ENCODE peak calls at places on chromosomes 4 and X, in seven cellular contexts. V, I, H, R, U, J and M are unnamed samples.

GRCh38 chr4:39406763-39407583 is at the start of gene KLB:
- DNase-seq in V (no peak), I (peak), H (no peak), R (no peak), U (no peak), J (no peak), M (no peak)

GRCh38 chrX:44842555-44843317 is 1.1 kb upstream of the DUSP21 start:
- DNase-seq in V (no peak), I (no peak), H (no peak), R (no peak), U (no peak), J (no peak), M (no peak)

GRCh38 chr4:174210952-174211490 is 72.4 kb downstream of the FBXO8 start:
- DNase-seq in V (no peak), I (no peak), H (no peak), R (no peak), U (no peak), J (no peak), M (no peak)

GRCh38 chrX:8627796-8628195 is 104.1 kb downstream of the ANOS1 start:
- DNase-seq in V (no peak), I (no peak), H (no peak), R (no peak), U (no peak), J (no peak), M (no peak)

GRCh38 chr4:48681856-48682255 is 98.2 kb downstream of the FRYL start:
- DNase-seq in V (no peak), I (peak), H (peak), R (no peak), U (no peak), J (peak), M (no peak)

GRCh38 chr4:129082302-129082701 is 11.0 kb downstream of the SCLT1 start:
- DNase-seq in V (no peak), I (no peak), H (no peak), R (no peak), U (no peak), J (no peak), M (no peak)

GRCh38 chr4:121562833-121563232 is 133.9 kb downstream of the ANXA5 start:
- DNase-seq in V (no peak), I (no peak), H (no peak), R (no peak), U (no peak), J (no peak), M (no peak)

GRCh38 chr4:2905544-2905943 is 57.7 kb downstream of the NOP14 start:
- DNase-seq in V (no peak), I (no peak), H (no peak), R (no peak), U (no peak), J (no peak), M (no peak)

GRCh38 chr4:133154725-133155124 is 5.6 kb downstream of the PCDH10 start:
- DNase-seq in V (peak), I (peak), H (peak), R (no peak), U (no peak), J (peak), M (no peak)

GRCh38 chr4:23097251-23097650 is 404.5 kb downstream of the GBA3 start:
- DNase-seq in V (no peak), I (no peak), H (peak), R (no peak), U (no peak), J (no peak), M (no peak)

GRCh38 chrX:150365051-150365952 is 2.2 kb downstream of the MAMLD1 start:
- DNase-seq in V (peak), I (peak), H (peak), R (peak), U (peak), J (no peak), M (no peak)

GRCh38 chr4:141011799-141012377 is 121.4 kb downstream of the RNF150 start:
- DNase-seq in V (no peak), I (no peak), H (no peak), R (no peak), U (no peak), J (no peak), M (no peak)

GRCh38 chr4:113564493-113564892 is 197.0 kb downstream of the CAMK2D start:
- DNase-seq in V (no peak), I (no peak), H (no peak), R (no peak), U (no peak), J (peak), M (no peak)

GRCh38 chrX:24520472-24520871 is 55.4 kb downstream of the PDK3 start:
- DNase-seq in V (no peak), I (no peak), H (no peak), R (no peak), U (no peak), J (no peak), M (no peak)

GRCh38 chr4:89226665-89227572 is 80.7 kb downstream of the GPRIN3 start:
- DNase-seq in V (peak), I (peak), H (peak), R (peak), U (peak), J (peak), M (peak)

GRCh38 chr4:149638073-149638472 is 177.6 kb downstream of the IQCM start:
- DNase-seq in V (no peak), I (no peak), H (peak), R (no peak), U (no peak), J (no peak), M (no peak)

GRCh38 chr4:34709564-34709963 is 1534.8 kb downstream of the ARAP2 start:
- DNase-seq in V (no peak), I (no peak), H (no peak), R (no peak), U (no peak), J (no peak), M (no peak)

GRCh38 chr4:14178421-14178820 is 550.9 kb upstream of the BOD1L1 start:
- DNase-seq in V (no peak), I (no peak), H (peak), R (no peak), U (no peak), J (peak), M (no peak)

GRCh38 chrX:119757979-119758681 is at the start of gene SOWAHD:
- DNase-seq in V (peak), I (peak), H (no peak), R (peak), U (peak), J (peak), M (no peak)

GRCh38 chr4:125681240-125681639 is 366.5 kb downstream of the FAT4 start:
- DNase-seq in V (no peak), I (peak), H (no peak), R (no peak), U (no peak), J (no peak), M (no peak)

GRCh38 chr4:74934016-74934821 is 1.3 kb downstream of the PARM1 start:
- DNase-seq in V (peak), I (peak), H (peak), R (peak), U (no peak), J (no peak), M (no peak)

GRCh38 chr4:7686166-7686870 is 251.6 kb upstream of the PSAPL1 start:
- DNase-seq in V (no peak), I (no peak), H (no peak), R (no peak), U (no peak), J (no peak), M (no peak)

GRCh38 chr4:7680106-7680505 is 245.4 kb upstream of the PSAPL1 start:
- DNase-seq in V (no peak), I (no peak), H (no peak), R (no peak), U (no peak), J (no peak), M (no peak)

GRCh38 chr4:7680731-7681130 is 246.0 kb upstream of the PSAPL1 start:
- DNase-seq in V (no peak), I (no peak), H (no peak), R (no peak), U (no peak), J (no peak), M (no peak)

GRCh38 chr4:7684294-7684693 is 249.6 kb upstream of the PSAPL1 start:
- DNase-seq in V (no peak), I (no peak), H (no peak), R (no peak), U (no peak), J (no peak), M (no peak)

DNA sequence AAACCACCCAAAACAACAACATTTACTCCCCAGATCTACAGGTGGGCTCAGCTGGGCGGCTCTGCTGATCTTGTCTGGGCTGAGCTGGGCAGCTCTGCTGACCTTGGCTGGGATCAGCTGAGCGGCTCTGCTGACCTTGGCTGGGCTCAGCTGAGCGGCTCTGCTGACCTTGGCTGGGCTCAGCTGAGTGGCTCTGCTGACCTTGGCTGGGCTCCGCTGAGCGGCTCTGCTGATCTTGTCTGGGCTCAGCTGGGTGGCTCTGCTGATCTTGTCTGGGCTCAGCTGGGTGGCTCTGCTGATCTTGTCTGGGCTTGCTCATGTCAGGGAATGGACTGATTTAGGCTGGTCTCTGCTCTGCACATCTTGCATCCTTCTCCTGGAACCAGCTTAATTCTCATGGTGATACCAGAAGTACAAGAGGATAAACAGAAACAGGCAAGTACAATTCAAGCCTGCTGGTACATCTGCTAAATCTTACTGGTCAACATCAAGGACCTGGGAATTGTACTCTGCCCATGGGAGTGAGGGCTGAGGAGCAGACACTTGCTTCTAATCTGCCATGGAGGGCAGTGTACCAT is 248.5 kb upstream of the PSAPL1 start:
- DNase-seq in V (no peak), I (no peak), H (no peak), R (no peak), U (no peak), J (no peak), M (no peak)
- TF ChIP-seq CTCF in V (no peak), I (no peak), H (no peak), R (no peak), U (no peak), J (no peak), M (no peak)

GRCh38 chrX:9824554-9824953 is 38.3 kb downstream of the SHROOM2 start:
- DNase-seq in V (no peak), I (peak), H (no peak), R (no peak), U (no peak), J (no peak), M (no peak)

GRCh38 chrX:9825966-9826365 is 39.7 kb downstream of the SHROOM2 start:
- DNase-seq in V (no peak), I (no peak), H (no peak), R (no peak), U (no peak), J (no peak), M (no peak)

GRCh38 chrX:9816094-9816700 is 30.0 kb downstream of the SHROOM2 start:
- DNase-seq in V (no peak), I (no peak), H (peak), R (no peak), U (no peak), J (no peak), M (no peak)

GRCh38 chrX:9825129-9825865 is 39.1 kb downstream of the SHROOM2 start:
- DNase-seq in V (no peak), I (no peak), H (no peak), R (no peak), U (no peak), J (no peak), M (no peak)

GRCh38 chrX:9821581-9821980 is 35.4 kb downstream of the SHROOM2 start:
- DNase-seq in V (no peak), I (no peak), H (no peak), R (no peak), U (no peak), J (no peak), M (no peak)
- TF ChIP-seq CTCF in V (no peak), I (no peak), H (no peak), R (no peak), U (no peak), J (no peak), M (no peak)

GRCh38 chr4:24514808-24515207 is 69.5 kb downstream of the DHX15 start:
- DNase-seq in V (no peak), I (no peak), H (no peak), R (no peak), U (no peak), J (peak), M (no peak)
- TF ChIP-seq CTCF in V (peak), I (peak), H (peak), R (no peak), U (no peak), J (peak), M (peak)

GRCh38 chr4:189084671-189085070 is 856.0 kb upstream of the FRG1 start:
- DNase-seq in V (no peak), I (no peak), H (no peak), R (no peak), U (no peak), J (no peak), M (no peak)
- TF ChIP-seq CTCF in V (no peak), I (no peak), H (no peak), R (no peak), U (no peak), J (no peak), M (no peak)

DNA sequence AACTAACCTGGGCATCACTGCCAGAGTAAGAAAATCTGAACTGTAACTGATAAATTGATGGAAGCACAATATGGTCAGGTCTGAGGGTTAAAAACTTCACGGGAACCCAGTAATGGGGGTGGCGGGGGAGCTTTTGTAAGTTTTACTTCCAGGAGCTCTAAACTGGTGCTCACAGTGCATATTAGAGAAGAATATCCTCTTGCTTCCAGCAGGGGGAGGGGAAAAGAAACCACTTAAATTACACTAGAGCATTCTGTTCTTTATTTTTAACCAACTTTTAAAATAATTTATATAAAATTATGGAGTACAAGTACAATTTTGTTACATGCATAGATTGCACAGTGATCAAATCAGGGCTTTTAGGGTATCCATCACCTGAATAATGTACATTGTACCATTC is 33.7 kb downstream of the WDR17 start:
- DNase-seq in V (no peak), I (no peak), H (no peak), R (no peak), U (no peak), J (no peak), M (no peak)
- TF ChIP-seq CTCF in V (peak), I (no peak), H (no peak), R (no peak), U (no peak), J (no peak), M (no peak)

GRCh38 chr4:42654606-42655005 is 2.3 kb downstream of the ATP8A1 start:
- DNase-seq in V (no peak), I (no peak), H (peak), R (no peak), U (no peak), J (no peak), M (peak)
- TF ChIP-seq CTCF in V (no peak), I (no peak), H (no peak), R (no peak), U (no peak), J (peak), M (no peak)

GRCh38 chr4:132071815-132072214 is 1077.3 kb upstream of the PCDH10 start:
- DNase-seq in V (no peak), I (no peak), H (peak), R (no peak), U (no peak), J (no peak), M (no peak)

GRCh38 chr4:132076829-132077228 is 1072.3 kb upstream of the PCDH10 start:
- DNase-seq in V (no peak), I (no peak), H (no peak), R (no peak), U (no peak), J (no peak), M (no peak)
- TF ChIP-seq CTCF in V (no peak), I (peak), H (no peak), R (no peak), U (no peak), J (peak), M (no peak)